ENCODE peak calls at places on chromosome 19, in seven cellular contexts. A, K, R, Z, B, O and W are unnamed samples.

GRCh38 chr19:5864725-5865486 is 5.4 kb downstream of the FUT5 start:
- DNase-seq in B (peak), Z (no peak), K (no peak), O (no peak), R (no peak), A (no peak), W (no peak)

GRCh38 chr19:46626441-46626840 is 1.6 kb upstream of the PTGIR start:
- DNase-seq in Z (no peak), O (no peak), K (no peak), A (no peak), B (no peak), R (no peak), W (no peak)

GRCh38 chr19:15672580-15673175 is at the start of gene CYP4F12:
- DNase-seq in Z (no peak), A (no peak), O (no peak), K (no peak), R (no peak), B (no peak), W (no peak)

GRCh38 chr19:1779604-1779973 is 26.3 kb downstream of the ONECUT3 start:
- DNase-seq in Z (no peak), R (no peak), A (no peak), B (no peak), K (no peak), O (no peak), W (no peak)

GRCh38 chr19:10191347-10191746 is 3.4 kb downstream of the DNMT1 start:
- DNase-seq in A (no peak), K (no peak), B (no peak), R (no peak), O (no peak), Z (peak), W (no peak)

GRCh38 chr19:52069653-52070052 is 21.0 kb upstream of the ZNF432 start:
- DNase-seq in B (no peak), O (no peak), A (no peak), R (no peak), K (no peak), Z (no peak), W (no peak)

GRCh38 chr19:45177817-45178261 is at the start of gene TRAPPC6A:
- DNase-seq in B (no peak), R (no peak), Z (peak), K (peak), O (no peak), A (no peak), W (peak)

GRCh38 chr19:3873151-3873550 is 4.3 kb upstream of the ZFR2 start:
- DNase-seq in Z (no peak), O (no peak), A (no peak), K (no peak), R (no peak), B (no peak), W (no peak)

GRCh38 chr19:33621065-33621785 is 528 bp upstream of the CHST8 start:
- DNase-seq in O (no peak), K (no peak), R (no peak), A (no peak), B (no peak), Z (no peak), W (no peak)

GRCh38 chr19:35559281-35559659 is 4.2 kb downstream of the ATP4A start:
- DNase-seq in O (no peak), B (no peak), K (no peak), A (no peak), R (no peak), Z (no peak), W (no peak)

GRCh38 chr19:19750842-19751790 is 18.2 kb upstream of the ZNF14 start:
- DNase-seq in R (peak), K (no peak), A (no peak), O (no peak), Z (no peak), B (no peak), W (no peak)

GRCh38 chr19:38724380-38724854 is 19.9 kb downstream of the CAPN12 start:
- DNase-seq in R (no peak), Z (no peak), A (no peak), K (no peak), B (no peak), O (no peak), W (no peak)

GRCh38 chr19:42229263-42229854 is 9.2 kb downstream of the ZNF526 start:
- DNase-seq in Z (no peak), O (no peak), A (no peak), R (no peak), K (no peak), B (no peak), W (no peak)
- H3K4ac ChIP-seq in Z (no peak), O (no peak), A (no peak), R (no peak), K (no peak), B (no peak), W (no peak)

GRCh38 chr19:40586611-40587010 is 9.9 kb downstream of the SHKBP1 start:
- DNase-seq in A (no peak), K (no peak), O (no peak), B (no peak), R (peak), Z (no peak), W (no peak)
- H3K4ac ChIP-seq in A (no peak), K (no peak), O (no peak), B (no peak), R (no peak), Z (no peak), W (no peak)

DNA sequence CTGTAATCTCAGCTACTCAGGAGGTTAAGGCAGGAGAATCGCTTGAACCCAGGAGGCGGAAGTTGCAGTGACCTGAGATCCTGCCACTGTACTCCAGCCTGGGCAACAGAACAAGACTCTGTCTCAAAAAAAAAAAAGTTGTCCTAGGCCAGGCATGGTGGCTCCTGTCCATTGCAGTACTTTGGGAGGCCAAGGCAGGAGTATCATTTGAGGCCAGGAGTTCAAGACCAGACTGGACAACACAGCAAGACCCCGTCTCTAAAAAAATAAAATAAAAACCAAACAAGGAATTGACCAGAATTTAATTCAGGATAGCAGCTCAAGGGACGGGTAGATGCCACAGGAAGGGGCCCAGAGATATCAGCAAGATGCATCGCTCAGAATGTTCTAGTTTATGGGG is 4.9 kb downstream of the SULT2B1 start:
- DNase-seq in Z (no peak), K (no peak), O (no peak), B (no peak), R (no peak), A (no peak), W (no peak)
- H3K4ac ChIP-seq in Z (no peak), K (no peak), O (no peak), B (no peak), R (no peak), A (no peak), W (no peak)

GRCh38 chr19:58279925-58280316 is 1.2 kb downstream of the ZNF8 start:
- DNase-seq in R (no peak), A (no peak), K (no peak), O (no peak), Z (no peak), B (peak), W (no peak)
- H3K4ac ChIP-seq in R (no peak), A (no peak), K (no peak), O (no peak), Z (no peak), B (no peak), W (peak)